ENCODE peak calls at places on chromosomes 13 and 19, in six cellular contexts. M is GM12878, C is endothelial cell of umbilical vein, T is A549, K is K562, N is HepG2. O is an unnamed sample.

GRCh38 chr13:113623491-113624234 is 34.3 kb downstream of the ATP4B start:
- DNase-seq in M (no peak), C (no peak), T (no peak), K (no peak), N (no peak), O (no peak)

GRCh38 chr13:96104516-96104915 is 14.6 kb downstream of the HS6ST3 start:
- DNase-seq in M (no peak), C (no peak), T (no peak), K (no peak), N (no peak), O (no peak)

GRCh38 chr13:73200432-73200831 is 141.6 kb downstream of the KLF5 start:
- DNase-seq in M (no peak), C (no peak), T (no peak), K (no peak), N (no peak), O (no peak)

GRCh38 chr13:59211636-59212035 is 952.1 kb downstream of the DIAPH3 start:
- DNase-seq in M (no peak), C (no peak), T (no peak), K (no peak), N (no peak), O (no peak)

GRCh38 chr13:42594577-42595571 is 20.9 kb downstream of the TNFSF11 start:
- DNase-seq in M (peak), C (peak), T (peak), K (peak), N (peak), O (peak)

GRCh38 chr19:45876411-45877197 is 9.3 kb downstream of the IRF2BP1 start:
- DNase-seq in M (no peak), C (peak), T (no peak), K (peak), N (peak), O (peak)

GRCh38 chr13:113758651-113759524 is at the start of gene TMEM255B:
- DNase-seq in M (no peak), C (peak), T (peak), K (peak), N (no peak), O (peak)

GRCh38 chr13:28489536-28489935 is 5.4 kb downstream of the FLT1 start:
- DNase-seq in M (no peak), C (peak), T (no peak), K (no peak), N (no peak), O (peak)

GRCh38 chr19:39083599-39083982 is 577 bp upstream of the ACP7 start:
- DNase-seq in M (no peak), C (peak), T (no peak), K (no peak), N (no peak), O (no peak)

GRCh38 chr13:49351871-49352270 is 92.0 kb downstream of the CAB39L start:
- DNase-seq in M (no peak), C (no peak), T (no peak), K (no peak), N (no peak), O (no peak)

GRCh38 chr19:367963-368623 is 23.5 kb upstream of the MIER2 start:
- DNase-seq in M (no peak), C (no peak), T (no peak), K (no peak), N (no peak), O (peak)

GRCh38 chr13:111183959-111184684 is 69.0 kb downstream of the ARHGEF7 start:
- DNase-seq in M (no peak), C (no peak), T (no peak), K (no peak), N (no peak), O (no peak)

GRCh38 chr13:24199016-24199415 is 38.5 kb downstream of the SPATA13 start:
- DNase-seq in M (no peak), C (no peak), T (no peak), K (no peak), N (no peak), O (no peak)

GRCh38 chr13:75687145-75687763 is 51.1 kb downstream of the LMO7 start:
- DNase-seq in M (no peak), C (peak), T (peak), K (peak), N (peak), O (peak)

GRCh38 chr13:110617326-110618072 is 2.2 kb downstream of the NAXD start:
- DNase-seq in M (no peak), C (peak), T (no peak), K (no peak), N (peak), O (no peak)

GRCh38 chr19:39677931-39678889 is 22.5 kb downstream of the LGALS16 start:
- DNase-seq in M (no peak), C (no peak), T (peak), K (no peak), N (peak), O (no peak)

GRCh38 chr13:25453966-25454365 is 82.2 kb downstream of the ATP8A2 start:
- DNase-seq in M (no peak), C (no peak), T (no peak), K (no peak), N (no peak), O (no peak)

GRCh38 chr13:93284056-93284455 is 57.4 kb downstream of the GPC6 start:
- DNase-seq in M (no peak), C (no peak), T (no peak), K (no peak), N (no peak), O (no peak)

GRCh38 chr13:104869501-104869900 is 1666.0 kb downstream of the EFNB2 start:
- DNase-seq in M (no peak), C (no peak), T (no peak), K (no peak), N (no peak), O (peak)
- TF ChIP-seq MYC in M (no peak), C (no peak), T (no peak), K (no peak), N (no peak), O (no peak)

DNA sequence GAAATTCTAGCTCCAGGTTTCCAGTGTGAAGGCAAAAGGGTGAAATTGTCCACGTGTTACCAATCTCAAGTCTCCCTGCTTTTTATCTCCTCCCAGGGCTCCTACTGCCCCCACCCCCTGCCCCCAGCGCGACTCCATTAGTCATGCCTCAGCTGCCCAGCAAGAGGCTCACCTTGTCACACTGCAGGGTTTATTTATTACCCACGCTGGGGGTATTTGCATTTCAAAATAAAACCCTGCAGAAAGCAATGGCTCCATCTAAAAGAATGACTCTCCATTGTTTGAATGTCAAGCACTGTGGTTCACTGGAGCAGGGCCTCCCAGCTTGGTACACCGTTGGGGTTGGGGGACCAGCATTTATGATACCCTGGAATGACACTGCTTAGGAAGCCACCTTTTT is 10.0 kb upstream of the POP4 start:
- DNase-seq in M (no peak), C (no peak), T (no peak), K (peak), N (no peak), O (no peak)
- TF ChIP-seq MYC in M (no peak), C (no peak), T (no peak), K (no peak), N (no peak), O (no peak)

GRCh38 chr19:51019544-51019925 is at the start of gene KLK10:
- DNase-seq in M (no peak), C (no peak), T (no peak), K (no peak), N (no peak), O (no peak)

GRCh38 chr19:51014242-51014641 is 5.3 kb downstream of the KLK10 start:
- DNase-seq in M (no peak), C (no peak), T (no peak), K (no peak), N (no peak), O (no peak)

GRCh38 chr19:51018745-51019543 is 565 bp downstream of the KLK10 start:
- DNase-seq in M (no peak), C (no peak), T (no peak), K (no peak), N (no peak), O (peak)

GRCh38 chr19:51015691-51016267 is 3.7 kb downstream of the KLK10 start:
- DNase-seq in M (no peak), C (no peak), T (no peak), K (no peak), N (no peak), O (no peak)

DNA sequence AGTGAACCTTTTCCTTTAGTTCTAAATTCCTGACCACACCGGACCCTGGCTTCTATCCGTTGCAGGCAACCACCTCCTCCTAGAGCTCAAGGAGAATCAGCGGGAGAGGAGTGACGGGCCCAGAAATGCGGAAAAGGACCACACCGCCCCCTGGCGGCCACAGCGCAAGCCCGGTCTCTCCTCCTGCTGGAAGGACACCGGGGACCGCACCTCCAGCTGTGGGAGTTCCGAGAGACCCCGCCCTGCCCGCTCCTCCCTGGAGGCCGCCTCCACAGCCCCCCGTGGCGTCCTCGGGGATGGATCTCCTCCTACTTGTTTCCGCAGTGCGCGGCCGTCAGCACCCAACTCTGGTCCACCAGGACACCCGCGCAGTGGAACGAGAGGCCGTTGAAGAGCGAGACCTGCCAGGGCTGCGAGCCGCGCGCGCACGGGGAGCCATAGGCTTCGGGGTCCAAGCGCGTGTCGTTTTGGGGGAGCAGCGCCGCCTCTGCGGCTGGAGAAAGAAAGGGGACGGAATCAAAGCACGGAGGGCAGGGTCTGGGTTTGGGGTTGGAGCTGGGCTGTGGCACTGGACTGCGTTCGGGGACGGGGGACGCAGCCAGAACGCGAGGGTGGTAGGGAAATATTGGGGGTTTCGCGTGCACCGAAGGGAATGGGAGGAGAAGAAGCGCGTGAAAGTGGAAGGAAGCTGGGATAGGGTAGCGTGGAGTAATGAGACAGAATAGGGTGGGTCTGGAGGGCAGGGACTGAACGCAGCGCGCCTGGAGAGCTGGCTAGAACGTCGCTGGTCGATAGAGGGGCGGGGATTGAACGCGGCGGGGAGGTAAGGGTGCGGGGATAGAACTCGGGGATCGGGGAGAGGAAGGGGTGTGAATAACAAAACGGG is 2.5 kb downstream of the KLK10 start:
- DNase-seq in M (no peak), C (peak), T (peak), K (peak), N (peak), O (peak)
- TF ChIP-seq MYC in M (no peak), C (no peak), T (no peak), K (no peak), N (no peak), O (no peak)

DNA sequence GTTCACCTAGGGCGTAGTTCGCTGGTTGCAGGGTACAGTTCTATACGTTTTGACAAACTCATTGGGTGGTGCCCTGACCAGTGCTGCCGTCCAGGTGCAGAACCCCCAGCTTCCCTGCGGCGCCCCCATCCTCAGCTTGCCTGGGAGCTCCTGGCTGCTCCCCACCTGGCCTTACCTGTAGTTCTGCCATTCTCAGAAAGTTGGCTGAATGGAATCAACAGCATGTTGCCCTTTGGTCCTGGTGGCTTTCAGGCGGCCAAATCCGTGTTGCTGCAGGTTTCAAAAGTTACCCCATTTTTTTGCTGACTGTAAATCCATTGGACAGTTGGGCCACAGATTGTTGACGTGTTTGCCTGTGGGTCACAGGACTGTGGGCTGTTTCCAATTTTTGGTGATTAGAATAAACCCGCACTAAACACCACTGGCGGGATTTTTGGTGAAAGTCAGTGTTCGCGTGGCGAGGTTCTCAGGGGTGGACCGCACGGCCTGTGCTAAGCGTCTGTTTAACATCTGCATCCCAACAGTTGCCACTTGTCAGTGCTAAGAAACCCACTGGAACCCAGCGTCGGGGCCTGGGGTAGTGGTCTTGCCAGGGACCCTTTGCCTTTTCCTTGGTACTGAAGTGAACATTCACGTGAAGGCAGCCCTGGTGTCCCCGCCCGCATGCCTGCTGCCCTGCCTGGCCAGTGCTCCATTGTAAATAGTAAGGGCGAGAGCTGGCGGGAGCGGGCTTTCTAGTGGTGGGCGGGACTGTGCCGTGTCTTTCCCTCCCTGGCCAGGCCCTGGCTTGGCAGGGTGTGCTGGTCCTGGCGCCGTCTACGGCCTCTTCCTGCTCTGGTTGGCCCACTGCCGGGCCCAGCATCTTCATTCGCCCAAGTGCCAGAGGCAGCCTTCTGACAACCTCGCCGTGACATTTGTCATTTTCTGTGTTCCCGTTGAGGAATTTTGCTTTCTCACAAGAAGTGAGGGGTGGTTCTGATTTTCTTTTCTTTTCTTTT is 3.3 kb downstream of the DOT1L start:
- DNase-seq in M (no peak), C (peak), T (peak), K (no peak), N (peak), O (no peak)
- TF ChIP-seq MYC in M (no peak), C (no peak), T (no peak), K (no peak), N (peak), O (no peak)

GRCh38 chr13:46783504-46783903 is 13.5 kb downstream of the ESD start:
- DNase-seq in M (no peak), C (no peak), T (no peak), K (no peak), N (no peak), O (no peak)

GRCh38 chr13:46775385-46776065 is 21.4 kb downstream of the ESD start:
- DNase-seq in M (no peak), C (no peak), T (no peak), K (no peak), N (no peak), O (no peak)

GRCh38 chr13:46778095-46778494 is 18.9 kb downstream of the ESD start:
- DNase-seq in M (no peak), C (no peak), T (no peak), K (no peak), N (no peak), O (no peak)

GRCh38 chr13:46782066-46782465 is 14.9 kb downstream of the ESD start:
- DNase-seq in M (no peak), C (no peak), T (no peak), K (no peak), N (no peak), O (no peak)

GRCh38 chr13:46778879-46779278 is 18.1 kb downstream of the ESD start:
- DNase-seq in M (no peak), C (peak), T (no peak), K (no peak), N (no peak), O (no peak)
- TF ChIP-seq MYC in M (no peak), C (no peak), T (no peak), K (no peak), N (no peak), O (no peak)

DNA sequence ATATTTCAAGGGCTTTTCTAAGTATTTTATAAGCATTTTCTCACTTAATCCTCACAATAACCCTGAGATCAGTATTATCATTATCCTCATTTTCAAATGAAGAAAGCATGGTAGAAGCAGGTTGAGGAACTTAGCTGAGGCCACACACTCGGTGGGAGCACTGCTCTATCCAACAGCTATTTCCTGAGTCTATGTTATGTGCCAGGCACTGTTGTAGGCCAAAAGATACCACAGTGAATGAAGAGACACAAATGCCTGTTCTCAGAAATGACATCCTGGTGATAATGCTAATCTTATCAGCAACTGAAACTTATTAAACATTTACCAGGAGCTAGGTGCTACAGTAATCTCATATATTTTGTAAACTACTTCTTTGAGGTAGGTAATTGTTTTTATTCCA is 553.9 kb upstream of the ARGLU1 start:
- DNase-seq in M (no peak), C (no peak), T (no peak), K (no peak), N (no peak), O (no peak)
- TF ChIP-seq MYC in M (no peak), C (no peak), T (no peak), K (no peak), N (no peak), O (no peak)

GRCh38 chr19:22199171-22199570 is 2.4 kb upstream of the ZNF676 start:
- DNase-seq in M (no peak), C (no peak), T (no peak), K (no peak), N (no peak), O (no peak)
- TF ChIP-seq MYC in M (no peak), C (no peak), T (no peak), K (no peak), N (no peak), O (no peak)

O was measured in NB4.